ENCODE peak calls at places on chromosomes 11 and 22, in nine cellular contexts. V, U, G, S, L, Y, P, O and F are unnamed samples.

GRCh38 chr11:97794876-97795275 is 1225.9 kb upstream of the CNTN5 start:
- DNase-seq in V (no peak), U (no peak), G (no peak), S (no peak), L (no peak), Y (no peak), P (no peak), O (no peak), F (no peak)

GRCh38 chr22:50119768-50120251 is 30.0 kb downstream of the MOV10L1 start:
- DNase-seq in V (no peak), U (no peak), G (no peak), S (no peak), L (no peak), Y (no peak), P (peak; percentile 82), O (no peak), F (no peak)

GRCh38 chr22:47333625-47334024 is 571.2 kb downstream of the TBC1D22A start:
- DNase-seq in V (no peak), U (no peak), G (peak; percentile 62), S (no peak), L (no peak), Y (peak; percentile 56), P (peak; percentile 72), O (no peak), F (no peak)

GRCh38 chr11:6755303-6755952 is 16.3 kb downstream of the OR2AG2 start:
- DNase-seq in V (peak; percentile 47), U (peak; percentile 72), G (peak; percentile 91), S (no peak), L (no peak), Y (peak; percentile 24), P (peak; percentile 57), O (no peak), F (peak; percentile 21)

GRCh38 chr11:20213790-20214189 is 53.5 kb upstream of the DBX1 start:
- DNase-seq in V (no peak), U (no peak), G (no peak), S (no peak), L (no peak), Y (no peak), P (no peak), O (no peak), F (no peak)

GRCh38 chr11:3090096-3090901 is 33.1 kb upstream of the CARS1 start:
- DNase-seq in V (no peak), U (no peak), G (no peak), S (no peak), L (peak; percentile 62), Y (no peak), P (no peak), O (no peak), F (no peak)

GRCh38 chr22:34776827-34777226 is 289.1 kb upstream of the ISX start:
- DNase-seq in V (no peak), U (no peak), G (no peak), S (no peak), L (no peak), Y (no peak), P (no peak), O (no peak), F (no peak)

GRCh38 chr11:34114471-34114870 is 9.0 kb downstream of the NAT10 start:
- DNase-seq in V (no peak), U (no peak), G (no peak), S (no peak), L (no peak), Y (no peak), P (no peak), O (no peak), F (no peak)

GRCh38 chr11:128467041-128467440 is 120.3 kb downstream of the ETS1 start:
- DNase-seq in V (no peak), U (no peak), G (peak; percentile 72), S (no peak), L (no peak), Y (no peak), P (no peak), O (no peak), F (no peak)

GRCh38 chr11:95389427-95389826 is 158.4 kb upstream of the SESN3 start:
- DNase-seq in V (no peak), U (no peak), G (no peak), S (no peak), L (no peak), Y (no peak), P (no peak), O (no peak), F (no peak)

GRCh38 chr11:125378083-125378482 is 118.0 kb downstream of the FEZ1 start:
- DNase-seq in V (no peak), U (no peak), G (no peak), S (no peak), L (no peak), Y (no peak), P (no peak), O (peak; percentile 26), F (no peak)

GRCh38 chr22:27381552-27381951 is 420.0 kb downstream of the MN1 start:
- DNase-seq in V (peak; percentile 91), U (no peak), G (peak; percentile 57), S (no peak), L (no peak), Y (no peak), P (no peak), O (no peak), F (no peak)

GRCh38 chr11:17077240-17077519 is 287 bp downstream of the RPS13 start:
- DNase-seq in V (no peak), U (no peak), G (peak; percentile 92), S (no peak), L (no peak), Y (no peak), P (no peak), O (no peak), F (no peak)

GRCh38 chr22:46421272-46421671 is 85.8 kb downstream of the TRMU start:
- DNase-seq in V (peak; percentile 68), U (no peak), G (no peak), S (peak; percentile 42), L (no peak), Y (no peak), P (no peak), O (peak; percentile 49), F (no peak)

GRCh38 chr22:41488076-41488475 is 19.2 kb downstream of the ACO2 start:
- DNase-seq in V (no peak), U (no peak), G (no peak), S (no peak), L (no peak), Y (no peak), P (no peak), O (no peak), F (no peak)

GRCh38 chr11:66068154-66068821 is 1.8 kb upstream of the PACS1 start:
- DNase-seq in V (peak; percentile 74), U (peak; percentile 92), G (no peak), S (peak; percentile 79), L (no peak), Y (peak; percentile 42), P (peak; percentile 81), O (peak; percentile 83), F (peak; percentile 90)

GRCh38 chr11:45919806-45920530 is 2.3 kb upstream of the PEX16 start:
- DNase-seq in V (no peak), U (no peak), G (no peak), S (peak; percentile 35), L (peak; percentile 60), Y (no peak), P (no peak), O (peak; percentile 43), F (no peak)
- H3K27ac ChIP-seq in V (no peak overlapping the region), U (no peak overlapping the region), G (no peak overlapping the region), S (no peak overlapping the region), L (peak overlapping the region; percentile 71), Y (no peak overlapping the region), P (no peak overlapping the region), O (no peak overlapping the region), F (no peak overlapping the region)

DNA sequence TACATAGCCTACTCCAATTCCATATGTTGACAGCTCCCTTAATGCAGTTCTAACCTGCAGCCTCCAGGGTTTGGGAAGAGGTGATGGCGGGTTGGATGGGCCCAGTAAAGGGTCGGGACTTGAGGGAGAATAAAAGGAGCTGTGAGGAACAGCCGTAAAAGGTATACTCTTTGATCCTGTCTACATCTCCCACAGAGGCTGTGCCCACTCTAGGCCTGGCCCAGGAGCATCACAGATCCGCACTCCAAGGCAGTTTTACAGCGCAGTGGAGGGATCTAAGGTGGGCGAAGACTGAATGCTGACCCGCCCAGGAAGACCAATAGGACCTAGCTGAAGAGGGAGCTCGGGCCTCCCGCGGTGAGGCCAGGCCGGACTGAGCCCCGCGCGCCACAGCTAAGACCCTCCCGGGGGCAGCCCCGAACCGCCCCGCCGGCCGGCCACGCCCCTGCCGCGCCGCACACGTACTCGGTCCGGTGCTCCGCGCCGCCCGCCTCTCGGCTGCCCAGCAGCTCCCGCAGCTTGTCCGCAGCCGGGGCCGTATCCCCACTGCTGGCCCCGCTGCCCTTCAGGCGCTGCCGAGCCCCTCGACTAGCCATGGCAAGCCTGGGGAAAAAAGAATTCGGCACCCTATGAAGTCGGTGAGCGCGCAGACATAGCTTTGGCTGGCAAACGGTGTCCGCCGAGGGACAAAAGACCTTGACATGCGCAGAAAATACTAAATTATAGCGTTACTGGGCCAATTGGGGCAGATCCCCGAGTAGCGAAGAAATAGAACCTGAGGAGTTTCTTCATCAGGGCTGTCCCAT is at the start of gene ALG9:
- DNase-seq in V (peak; percentile 79), U (peak; percentile 84), G (peak; percentile 93), S (peak; percentile 84), L (peak; percentile 91), Y (peak; percentile 73), P (peak; percentile 89), O (peak; percentile 93), F (peak; percentile 85)
- TF ChIP-seq CTCF in V (peak; percentile 43), U (peak; percentile 4), G (no peak), S (no peak), L (peak; percentile 20), Y (no peak), P (peak; percentile 42), O (peak; percentile 7), F (no peak)

GRCh38 chr22:19406846-19407245 is 24.7 kb downstream of the HIRA start:
- DNase-seq in V (no peak), U (no peak), G (no peak), S (no peak), L (no peak), Y (no peak), P (no peak), O (no peak), F (no peak)
- H3K36me3 ChIP-seq in V (peaks cover 91% of the 10 kb centered on the region), U (peaks cover 22% of the 10 kb centered on the region), G (peaks cover 66% of the 10 kb centered on the region), S (peaks cover 61% of the 10 kb centered on the region), L (peaks cover 59% of the 10 kb centered on the region), Y (peaks cover 31% of the 10 kb centered on the region), P (no peaks in the 10 kb centered on the region), O (no peaks in the 10 kb centered on the region), F (no peaks in the 10 kb centered on the region)

GRCh38 chr11:46243796-46244109 is 33.7 kb upstream of the CREB3L1 start:
- DNase-seq in V (no peak), U (no peak), G (no peak), S (no peak), L (no peak), Y (no peak), P (no peak), O (no peak), F (no peak)
- H3K27ac ChIP-seq in V (no peak overlapping the region), U (peak overlapping the region; percentile 99), G (peak overlapping the region; percentile 89), S (peak overlapping the region; percentile 77), L (peak overlapping the region; percentile 61), Y (peak overlapping the region; percentile 83), P (peak overlapping the region; percentile 90), O (peak overlapping the region; percentile 84), F (peak overlapping the region; percentile 14)